ENCODE peak calls at places on chromosomes 2 and 18, in four cellular contexts. M, F, L and J are unnamed samples.

GRCh38 chr18:49041677-49042570 is 91.2 kb upstream of the SMAD7 start:
- DNase-seq in M (peak), F (no peak), L (no peak), J (no peak)

GRCh38 chr2:205590759-205591158 is 91.5 kb upstream of the NRP2 start:
- DNase-seq in M (no peak), F (no peak), L (no peak), J (no peak)

GRCh38 chr2:195304310-195304709 is 352.7 kb upstream of the SLC39A10 start:
- DNase-seq in M (peak), F (no peak), L (no peak), J (no peak)

GRCh38 chr2:37655442-37655841 is 16.0 kb downstream of the CDC42EP3 start:
- DNase-seq in M (no peak), F (no peak), L (no peak), J (no peak)

GRCh38 chr2:130836501-130837174 is at the start of gene ARHGEF4:
- DNase-seq in M (no peak), F (peak), L (no peak), J (peak)

GRCh38 chr2:3313845-3314375 is 63.7 kb downstream of the EIPR1 start:
- DNase-seq in M (no peak), F (no peak), L (no peak), J (no peak)

GRCh38 chr18:58870130-58870529 is 5.5 kb downstream of the ZNF532 start:
- DNase-seq in M (no peak), F (no peak), L (no peak), J (no peak)

GRCh38 chr2:224378087-224379085 is 23.5 kb downstream of the FAM124B start:
- DNase-seq in M (no peak), F (no peak), L (no peak), J (no peak)

GRCh38 chr2:12624911-12625598 is 91.7 kb upstream of the TRIB2 start:
- DNase-seq in M (no peak), F (no peak), L (no peak), J (no peak)

GRCh38 chr2:121520641-121520994 is 10.1 kb upstream of the RNU4ATAC start:
- DNase-seq in M (no peak), F (no peak), L (no peak), J (no peak)

GRCh38 chr2:101467306-101467705 is 7.6 kb downstream of the RFX8 start:
- DNase-seq in M (no peak), F (no peak), L (no peak), J (no peak)

GRCh38 chr2:111042261-111042660 is 78.5 kb upstream of the BCL2L11 start:
- DNase-seq in M (no peak), F (no peak), L (no peak), J (no peak)

GRCh38 chr2:145096582-145096981 is 576.7 kb upstream of the ZEB2 start:
- DNase-seq in M (no peak), F (no peak), L (no peak), J (no peak)

GRCh38 chr18:62847081-62847480 is 131.7 kb downstream of the PHLPP1 start:
- DNase-seq in M (no peak), F (no peak), L (no peak), J (no peak)

GRCh38 chr2:60337142-60337497 is 216.3 kb downstream of the BCL11A start:
- DNase-seq in M (no peak), F (no peak), L (no peak), J (no peak)

GRCh38 chr2:120780402-120780801 is 44.7 kb downstream of the GLI2 start:
- DNase-seq in M (no peak), F (no peak), L (no peak), J (no peak)

GRCh38 chr2:210768329-210768910 is 212.0 kb downstream of the CPS1 start:
- DNase-seq in M (no peak), F (no peak), L (no peak), J (no peak)

GRCh38 chr2:229920011-229920781 is 1.6 kb downstream of the TRIP12 start:
- DNase-seq in M (peak), F (peak), L (no peak), J (peak)
- TF ChIP-seq SP1 in M (no peak), F (no peak), L (no peak), J (no peak)

GRCh38 chr2:176155341-176156044 is 1.6 kb upstream of the HOXD3 start:
- DNase-seq in M (no peak), F (no peak), L (no peak), J (no peak)

GRCh38 chr2:176156959-176157498 is at the start of gene HOXD3:
- DNase-seq in M (no peak), F (no peak), L (no peak), J (no peak)

GRCh38 chr2:176154853-176155252 is 2.3 kb upstream of the HOXD3 start:
- DNase-seq in M (no peak), F (no peak), L (no peak), J (no peak)

GRCh38 chr2:176157499-176158305 is 595 bp downstream of the HOXD3 start:
- DNase-seq in M (no peak), F (no peak), L (no peak), J (peak)

GRCh38 chr2:176156301-176156958 is 677 bp upstream of the HOXD3 start:
- DNase-seq in M (no peak), F (no peak), L (no peak), J (no peak)
- TF ChIP-seq TARDBP in M (no peak), F (no peak), L (no peak), J (no peak)

GRCh38 chr2:207241198-207241597 is 75.5 kb upstream of the KLF7 start:
- DNase-seq in M (no peak), F (no peak), L (no peak), J (no peak)

GRCh38 chr2:207239222-207239674 is 73.5 kb upstream of the KLF7 start:
- DNase-seq in M (no peak), F (peak), L (no peak), J (no peak)

GRCh38 chr2:207243601-207244000 is 77.9 kb upstream of the KLF7 start:
- DNase-seq in M (no peak), F (no peak), L (no peak), J (no peak)

GRCh38 chr2:207239754-207240494 is 74.2 kb upstream of the KLF7 start:
- DNase-seq in M (no peak), F (no peak), L (no peak), J (no peak)

GRCh38 chr2:207240649-207241048 is 74.9 kb upstream of the KLF7 start:
- DNase-seq in M (no peak), F (no peak), L (no peak), J (no peak)
- TF ChIP-seq FOXK2 in M (no peak), F (no peak), L (no peak), J (no peak)

DNA sequence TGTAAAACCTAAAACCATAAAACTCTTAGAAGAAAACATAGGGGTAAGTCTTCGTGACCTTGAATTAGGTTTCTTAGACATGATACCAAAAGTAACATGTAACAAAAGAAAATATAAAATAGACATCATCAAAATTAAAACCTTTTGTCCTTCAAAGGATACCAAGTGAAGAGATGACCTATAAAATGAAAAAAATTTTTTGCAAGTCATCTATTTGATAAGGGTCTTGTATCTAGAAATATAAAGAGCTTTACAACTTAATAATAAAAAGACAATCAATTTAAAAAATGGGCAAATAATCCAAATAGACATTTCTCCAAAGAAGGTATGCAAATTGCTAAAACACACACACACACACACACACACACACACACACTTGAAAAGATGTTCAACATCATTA is 23.1 kb downstream of the SPDYA start:
- DNase-seq in M (no peak), F (no peak), L (no peak), J (no peak)
- TF ChIP-seq SP1 in M (no peak), F (no peak), L (no peak), J (no peak)

GRCh38 chr18:10279905-10280658 is 174.4 kb upstream of the APCDD1 start:
- DNase-seq in M (no peak), F (no peak), L (no peak), J (no peak)
- TF ChIP-seq TARDBP in M (no peak), F (no peak), L (no peak), J (no peak)

DNA sequence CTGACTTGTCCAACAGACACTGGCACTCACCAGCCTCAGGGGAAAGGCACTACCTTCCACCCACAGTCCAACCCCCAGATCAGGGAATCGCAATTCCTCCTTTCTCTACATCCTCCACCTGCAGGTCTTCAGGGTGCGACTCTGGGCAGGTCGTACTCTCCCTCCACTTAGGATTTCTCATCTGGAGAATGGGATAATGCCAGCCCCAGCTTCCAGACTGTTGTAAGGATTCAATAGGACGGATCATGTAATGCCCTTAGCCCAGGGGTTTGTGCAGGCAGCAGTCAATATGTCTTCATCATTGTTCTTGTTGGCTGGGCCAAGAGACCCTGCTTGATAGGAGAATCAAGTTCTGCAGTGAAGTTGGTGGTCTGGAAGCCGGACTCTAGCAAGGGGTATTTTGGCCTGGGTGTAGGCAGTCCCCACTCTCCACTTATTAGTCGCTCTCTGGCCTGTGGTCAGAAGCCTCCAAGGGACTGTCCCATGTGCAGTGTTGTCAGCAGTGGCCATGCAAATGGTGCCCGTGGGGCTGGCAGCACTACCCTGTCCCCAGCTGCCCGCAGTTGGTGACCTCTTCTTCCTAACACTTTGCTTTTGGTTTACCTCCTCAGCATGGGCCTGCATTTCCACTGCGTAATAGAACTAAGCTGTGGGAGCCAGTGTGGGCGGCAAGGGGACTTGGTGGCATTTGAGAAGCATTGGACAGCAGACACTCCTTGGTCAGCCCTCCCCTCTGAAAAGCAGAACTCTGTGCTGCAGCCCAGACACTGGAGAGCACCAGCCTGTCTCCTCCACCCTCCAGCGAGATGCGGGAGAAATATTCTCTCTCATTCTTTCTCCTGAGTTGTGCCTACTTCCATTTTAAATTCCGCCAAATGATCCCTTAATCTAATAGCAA is 172.5 kb upstream of the HS6ST1 start:
- DNase-seq in M (no peak), F (no peak), L (no peak), J (no peak)
- TF ChIP-seq FOXK2 in M (no peak), F (no peak), L (no peak), J (no peak)

DNA sequence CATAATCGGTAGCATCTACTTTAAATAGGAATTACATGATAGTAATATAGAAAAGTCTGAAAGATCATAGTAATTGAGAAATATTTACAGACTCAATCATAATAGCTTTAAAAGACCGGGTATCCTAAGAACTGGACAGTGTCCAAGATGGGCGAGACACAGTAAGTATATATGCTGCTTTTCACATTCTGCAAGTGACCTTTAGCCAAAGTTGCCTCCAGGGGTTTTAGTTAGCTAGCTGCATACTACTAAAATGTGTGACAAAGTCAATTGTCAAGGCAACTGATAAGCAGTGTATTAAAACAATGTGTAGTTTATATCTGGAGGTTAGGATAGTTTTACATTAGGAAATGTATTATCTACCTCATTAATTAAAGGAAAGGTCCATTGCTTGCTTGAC is 24.6 kb downstream of the CD302 start:
- DNase-seq in M (no peak), F (no peak), L (no peak), J (no peak)
- TF ChIP-seq SP1 in M (no peak), F (no peak), L (no peak), J (no peak)

DNA sequence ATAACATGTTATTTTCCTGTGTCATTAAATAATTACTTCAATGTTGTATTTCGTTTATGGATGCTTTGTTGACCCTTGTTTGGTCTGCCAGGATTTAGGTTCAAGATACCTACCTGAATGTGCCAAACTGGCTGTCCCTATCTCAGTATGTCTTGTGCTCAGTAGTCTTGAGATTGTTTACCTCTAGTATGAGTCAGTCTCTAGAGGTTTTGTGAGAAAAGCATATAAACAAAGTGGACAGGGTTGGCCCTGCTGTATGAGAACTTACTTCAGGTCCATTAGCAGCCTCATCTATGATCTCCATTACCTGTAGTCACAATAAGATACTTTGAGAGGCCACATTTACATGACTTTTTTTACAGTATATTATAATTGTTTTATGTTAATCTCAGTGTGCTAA is 17.8 kb downstream of the DDX18 start:
- DNase-seq in M (no peak), F (no peak), L (no peak), J (no peak)
- TF ChIP-seq TARDBP in M (no peak), F (no peak), L (no peak), J (no peak)

GRCh38 chr2:196482119-196483065 is 157.1 kb upstream of the CCDC150 start:
- DNase-seq in M (no peak), F (no peak), L (no peak), J (no peak)
- TF ChIP-seq FOXK2 in M (no peak), F (no peak), L (no peak), J (no peak)

GRCh38 chr2:116718451-116718850 is 1096.0 kb upstream of the DDX18 start:
- DNase-seq in M (no peak), F (no peak), L (no peak), J (no peak)

GRCh38 chr2:116716444-116716843 is 1098.0 kb upstream of the DDX18 start:
- DNase-seq in M (no peak), F (no peak), L (no peak), J (no peak)

GRCh38 chr2:116724550-116724949 is 1089.9 kb upstream of the DDX18 start:
- DNase-seq in M (no peak), F (no peak), L (no peak), J (no peak)

GRCh38 chr2:116716038-116716437 is 1098.5 kb upstream of the DDX18 start:
- DNase-seq in M (no peak), F (no peak), L (no peak), J (no peak)

DNA sequence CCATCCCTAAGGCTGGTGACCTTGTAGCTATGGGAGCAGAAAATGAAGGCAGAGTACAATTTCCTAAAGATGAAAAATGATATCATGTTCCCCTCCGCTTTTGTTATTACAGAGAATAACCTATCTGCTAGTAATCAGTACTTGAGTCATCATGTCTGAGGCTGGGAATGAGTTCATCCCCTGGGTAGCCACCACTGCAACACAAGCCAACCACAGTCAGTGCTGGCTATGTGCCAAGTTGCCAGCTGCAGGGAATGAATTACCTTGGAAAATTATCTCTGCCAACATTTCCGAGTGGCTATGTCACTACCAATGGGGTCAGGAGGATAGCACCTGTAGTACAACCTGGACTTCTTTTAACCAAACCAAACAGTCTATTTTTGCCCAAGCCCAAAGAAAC is 1094.7 kb upstream of the DDX18 start:
- DNase-seq in M (no peak), F (no peak), L (no peak), J (no peak)
- TF ChIP-seq SP1 in M (no peak), F (no peak), L (no peak), J (no peak)